ENCODE peak calls at places on chromosomes 2 and 18, in seven cellular contexts. D, E, H, A, R, I and M are unnamed samples.

GRCh38 chr2:35501076-35501475 is 854.5 kb upstream of the CRIM1 start:
- DNase-seq in A (no peak), D (peak; percentile 9), H (no peak), I (no peak), R (no peak), E (no peak), M (no peak)

GRCh38 chr2:12778369-12778768 is 61.6 kb downstream of the TRIB2 start:
- DNase-seq in H (no peak), A (no peak), D (no peak), I (no peak), E (no peak), R (no peak), M (no peak)

GRCh38 chr2:163715199-163715598 is 20.6 kb downstream of the FIGN start:
- DNase-seq in E (no peak), D (no peak), H (no peak), R (no peak), A (no peak), I (no peak), M (no peak)

GRCh38 chr2:4903676-4904348 is 788.4 kb upstream of the SOX11 start:
- DNase-seq in E (no peak), H (no peak), R (no peak), I (no peak), A (no peak), D (no peak), M (no peak)

GRCh38 chr2:171723724-171724683 is 36.7 kb downstream of the DYNC1I2 start:
- DNase-seq in R (no peak), A (no peak), D (no peak), I (no peak), H (no peak), E (no peak), M (no peak)

GRCh38 chr2:51997571-51997970 is 965.6 kb upstream of the NRXN1 start:
- DNase-seq in D (no peak), H (no peak), R (no peak), A (peak; percentile 10), E (no peak), I (no peak), M (no peak)

GRCh38 chr18:41038071-41038470 is 917.0 kb upstream of the PIK3C3 start:
- DNase-seq in E (no peak), H (no peak), A (no peak), D (no peak), I (no peak), R (no peak), M (no peak)

GRCh38 chr2:102618452-102619413 is 620 bp upstream of the SLC9A2 start:
- DNase-seq in A (peak; percentile 64), E (peak; percentile 52), H (no peak), I (no peak), R (no peak), D (no peak), M (no peak)

GRCh38 chr2:220445429-220446105 is 818.1 kb downstream of the SLC4A3 start:
- DNase-seq in A (no peak), H (no peak), E (no peak), R (no peak), D (no peak), I (no peak), M (no peak)

GRCh38 chr18:79479114-79479760 is 83.5 kb downstream of the NFATC1 start:
- DNase-seq in D (no peak), A (no peak), H (peak; percentile 17), I (no peak), R (no peak), E (no peak), M (no peak)

GRCh38 chr2:238389985-238390682 is 36.6 kb upstream of the ASB1 start:
- DNase-seq in H (no peak), D (peak; percentile 28), R (no peak), E (no peak), I (peak; percentile 32), A (no peak), M (no peak)

GRCh38 chr2:203579131-203579643 is 44.1 kb upstream of the RAPH1 start:
- DNase-seq in A (peak; percentile 98), H (no peak), R (no peak), I (no peak), E (no peak), D (peak; percentile 71), M (no peak)

GRCh38 chr2:227932403-227932802 is 61.0 kb downstream of the DAW1 start:
- DNase-seq in A (no peak), H (no peak), E (no peak), I (no peak), R (no peak), D (no peak), M (no peak)

GRCh38 chr2:17621781-17622180 is 81.3 kb downstream of the VSNL1 start:
- DNase-seq in E (no peak), A (no peak), R (no peak), I (no peak), H (no peak), D (no peak), M (no peak)

GRCh38 chr2:38702413-38702812 is 36.5 kb downstream of the GALM start:
- DNase-seq in H (no peak), R (peak; percentile 35), D (no peak), A (no peak), I (no peak), E (no peak), M (no peak)

GRCh38 chr2:74233648-74234047 is 35.2 kb downstream of the MTHFD2 start:
- DNase-seq in R (no peak), I (no peak), E (no peak), D (no peak), H (no peak), A (no peak), M (no peak)

GRCh38 chr2:168456526-168457176 is 579 bp downstream of the CERS6 start:
- DNase-seq in D (no peak), H (peak; percentile 66), A (no peak), E (peak; percentile 58), I (peak; percentile 36), R (no peak), M (peak; percentile 76)

GRCh38 chr2:168457177-168457905 is 1.3 kb downstream of the CERS6 start:
- DNase-seq in R (no peak), E (no peak), I (no peak), A (no peak), H (no peak), D (no peak), M (no peak)

GRCh38 chr2:168461178-168461941 is 5.3 kb downstream of the CERS6 start:
- DNase-seq in R (no peak), I (no peak), E (no peak), D (no peak), A (no peak), H (no peak), M (no peak)

GRCh38 chr2:168460561-168460960 is 4.5 kb downstream of the CERS6 start:
- DNase-seq in I (no peak), A (no peak), E (no peak), D (no peak), H (no peak), R (no peak), M (no peak)

GRCh38 chr2:168459256-168459655 is 3.2 kb downstream of the CERS6 start:
- DNase-seq in A (no peak), D (no peak), I (no peak), R (no peak), H (no peak), E (no peak), M (no peak)
- TF ChIP-seq CTCF in A (no peak), D (no peak), I (no peak), R (no peak), H (no peak), E (no peak), M (no peak)

DNA sequence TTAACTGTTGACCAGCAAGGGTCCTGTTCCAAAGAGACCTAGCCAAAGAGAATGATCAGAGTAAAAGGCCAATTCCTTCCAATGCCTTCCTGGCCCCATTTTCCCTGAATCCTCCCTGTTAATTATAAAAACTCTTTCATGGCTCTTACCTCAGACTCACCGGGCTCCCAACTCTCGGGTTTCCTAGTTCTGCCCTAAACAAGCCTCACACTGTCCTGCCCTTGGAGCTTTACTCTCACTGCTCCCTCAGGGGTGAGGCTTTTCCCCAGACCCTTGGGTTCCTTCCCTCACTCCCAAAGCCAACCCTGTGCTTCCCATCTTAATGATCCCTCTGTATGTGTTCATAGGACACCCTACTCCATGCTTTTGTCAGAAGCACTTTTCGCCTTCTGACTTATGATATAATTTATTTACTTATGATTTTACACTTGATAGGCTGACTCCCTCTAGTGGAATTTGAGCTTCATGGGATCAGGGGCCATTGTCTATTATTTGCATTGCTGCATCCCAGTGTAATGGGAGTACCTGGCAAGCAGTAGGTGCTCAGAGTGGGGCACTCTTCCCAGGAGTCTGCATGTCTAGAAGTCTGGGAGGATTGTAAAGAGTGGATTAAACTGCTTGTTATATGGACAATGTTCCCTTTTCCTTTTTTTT is 29.9 kb upstream of the ZNG1B start:
- DNase-seq in R (no peak), A (peak; percentile 79), H (no peak), D (no peak), I (no peak), E (no peak), M (no peak)
- TF ChIP-seq CTCF in R (peak; percentile 15), A (peak; percentile 73), H (no peak), D (peak; percentile 42), I (no peak), E (no peak), M (no peak)

DNA sequence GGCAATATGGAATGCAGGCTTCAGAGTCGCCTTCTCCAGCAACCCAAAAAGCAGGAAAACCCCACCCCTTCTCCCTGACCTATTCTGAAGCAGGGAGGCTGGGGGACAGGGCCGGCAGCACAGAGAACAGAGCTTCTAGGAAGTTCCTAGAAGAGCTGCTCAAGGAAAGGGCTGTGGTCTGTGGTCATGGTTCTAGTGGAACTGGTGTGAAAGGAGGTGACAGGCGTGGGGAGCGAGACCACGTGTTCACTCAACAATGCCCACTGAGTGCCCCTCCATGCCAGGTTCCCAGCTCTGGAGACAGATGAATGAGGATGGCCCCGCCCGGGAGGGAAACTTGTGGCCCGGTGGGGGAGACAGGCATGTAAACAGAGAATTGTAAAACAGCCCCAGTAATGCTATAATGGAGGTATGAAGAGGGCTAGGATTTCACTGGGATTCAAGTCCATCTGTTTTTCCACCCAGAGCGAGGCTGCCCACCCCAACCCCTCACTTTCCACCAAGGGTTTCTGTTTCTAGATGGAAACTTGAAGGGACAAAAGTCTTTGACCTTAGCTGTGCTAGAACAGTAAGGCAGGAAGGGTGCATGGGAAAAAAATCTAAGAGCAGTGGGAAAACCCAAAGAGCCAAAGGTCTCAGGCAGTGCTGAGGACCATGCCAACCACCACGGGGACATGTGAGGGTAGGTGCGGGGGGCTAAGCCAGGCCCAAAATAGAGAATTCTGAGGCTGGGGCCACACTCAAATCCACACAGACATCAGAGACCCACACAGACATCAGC is 71.8 kb downstream of the TNS1 start:
- DNase-seq in E (no peak), I (peak; percentile 17), A (no peak), H (no peak), D (no peak), R (no peak), M (no peak)
- TF ChIP-seq CTCF in E (no peak), I (no peak), A (no peak), H (no peak), D (no peak), R (no peak), M (no peak)

DNA sequence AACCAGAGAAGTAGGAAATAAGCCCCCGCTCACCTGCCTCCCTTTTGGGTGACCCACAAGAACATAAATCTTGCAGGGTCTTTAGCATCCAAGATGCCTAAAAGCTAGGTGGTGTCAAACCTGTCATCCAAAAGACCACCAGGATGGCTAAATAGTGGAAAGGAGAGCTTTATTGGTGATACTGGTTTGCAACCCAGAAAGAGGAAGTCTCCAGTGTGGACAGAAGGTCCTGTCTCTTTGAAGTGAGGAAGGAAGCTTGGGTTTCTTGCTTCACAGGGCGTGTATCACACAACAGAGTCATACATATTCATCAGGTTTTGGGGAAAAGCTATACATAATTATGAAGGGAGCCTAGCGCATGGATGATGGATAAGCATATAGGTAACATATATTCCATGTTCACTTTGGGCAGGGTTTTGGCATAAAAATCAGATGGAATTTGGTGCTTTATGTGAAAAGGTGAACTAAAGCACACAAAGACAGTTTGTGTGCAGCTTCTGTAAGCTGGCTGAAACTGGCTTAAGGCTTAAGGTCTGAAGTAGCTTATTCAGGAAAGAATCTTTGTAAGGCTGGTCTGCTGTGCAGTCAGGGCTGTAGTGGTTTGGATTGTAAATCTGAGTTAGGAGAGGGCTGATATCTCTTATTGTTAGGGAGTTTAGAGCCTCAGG is 102.2 kb upstream of the MSH2 start:
- DNase-seq in R (no peak), E (no peak), D (no peak), I (no peak), H (no peak), A (peak; percentile 33), M (no peak)
- TF ChIP-seq CTCF in R (no peak), E (no peak), D (no peak), I (no peak), H (no peak), A (no peak), M (no peak)